ENCODE peak calls at places on chromosomes 3 and 15, in four cellular contexts. O is GM12892, I is K562, G is suprapubic skin. J is an unnamed sample.

GRCh38 chr3:143209715-143210059 is 90.1 kb downstream of the CHST2 start:
- DNase-seq in O (no peak), I (no peak), G (no peak), J (no peak)

GRCh38 chr3:10283638-10284037 is 9.1 kb downstream of the GHRL start:
- DNase-seq in O (no peak), I (no peak), G (no peak), J (no peak)

GRCh38 chr3:20043398-20043797 is 3.2 kb downstream of the KAT2B start:
- DNase-seq in O (no peak), I (peak; percentile 36), G (peak; percentile 92), J (no peak)

GRCh38 chr3:118408431-118408830 is 626.2 kb downstream of the IGSF11 start:
- DNase-seq in O (no peak), I (no peak), G (no peak), J (no peak)

GRCh38 chr3:20194793-20195460 is 8.9 kb upstream of the SGO1 start:
- DNase-seq in O (no peak), I (no peak), G (no peak), J (no peak)

GRCh38 chr3:169772530-169772950 is 656 bp upstream of the MYNN start:
- DNase-seq in O (no peak), I (peak; percentile 80), G (no peak), J (no peak)

GRCh38 chr3:155390361-155390760 is 96.9 kb upstream of the STRIT1 start:
- DNase-seq in O (no peak), I (no peak), G (no peak), J (no peak)

GRCh38 chr3:184907941-184908649 is 96.1 kb downstream of the VPS8 start:
- DNase-seq in O (no peak), I (no peak), G (no peak), J (no peak)

GRCh38 chr3:9347887-9348286 is 15.0 kb upstream of the THUMPD3 start:
- DNase-seq in O (no peak), I (no peak), G (no peak), J (no peak)

DNA sequence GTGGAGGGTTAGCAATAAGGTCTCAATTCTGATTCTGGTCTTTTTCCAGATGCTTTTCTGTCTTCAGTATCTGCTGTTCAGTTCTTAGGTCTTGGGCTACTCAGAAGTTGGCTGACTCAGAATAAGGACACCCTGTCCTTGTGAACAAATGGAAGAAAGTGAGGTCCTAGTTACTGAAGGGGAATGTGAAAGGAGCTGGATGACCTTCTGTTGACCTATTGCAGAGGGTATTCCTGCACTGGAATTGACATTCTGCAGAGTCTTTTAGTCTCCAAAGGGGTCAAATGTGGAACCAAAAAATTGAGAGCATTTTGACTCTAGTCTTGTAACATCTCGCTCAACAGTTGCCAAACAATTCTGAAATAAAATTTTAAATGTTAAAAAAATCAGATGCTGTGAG is 63.0 kb downstream of the CCR1 start:
- DNase-seq in O (no peak), I (no peak), G (no peak), J (no peak)
- TF ChIP-seq POLR2AphosphoS5 in O (no peak), I (no peak), G (no peak), J (no peak)

DNA sequence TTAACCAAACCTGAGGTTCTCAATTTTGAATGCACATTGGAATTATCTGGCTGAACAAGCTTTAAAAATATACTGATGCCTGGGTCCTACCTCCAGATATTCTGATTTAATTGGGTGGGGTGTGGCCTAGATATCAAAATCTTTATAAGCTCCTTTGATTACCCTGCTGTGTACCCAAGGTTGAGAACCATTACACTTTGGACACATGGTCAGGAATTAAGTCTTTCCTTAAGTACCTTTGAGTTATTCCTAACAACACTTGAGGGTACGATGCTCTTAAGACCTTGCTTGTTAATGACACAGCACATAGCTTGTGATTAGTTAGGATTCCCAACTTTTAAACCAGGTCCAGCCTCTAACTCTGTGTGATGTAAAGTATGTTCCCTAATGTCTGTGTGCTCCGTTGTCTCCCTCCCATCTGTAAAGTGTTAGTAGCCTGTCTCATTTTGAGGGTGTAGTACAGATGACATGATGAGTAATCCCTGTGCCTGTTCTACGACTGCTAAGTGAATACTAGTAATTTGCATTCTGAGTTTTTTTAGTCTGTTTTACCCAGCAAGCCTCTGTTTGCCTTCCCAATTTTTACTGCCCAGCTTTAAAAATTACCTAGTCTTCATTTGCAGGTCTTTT is 154.9 kb downstream of the KLHL25 start:
- DNase-seq in O (no peak), I (no peak), G (no peak), J (no peak)
- TF ChIP-seq POLR2AphosphoS5 in O (no peak), I (no peak), G (no peak), J (peak; percentile 18)

GRCh38 chr3:158702815-158703481 is 29.3 kb downstream of the RARRES1 start:
- DNase-seq in O (no peak), I (no peak), G (no peak), J (no peak)

GRCh38 chr3:158701666-158702065 is 29.2 kb upstream of the LXN start:
- DNase-seq in O (no peak), I (no peak), G (no peak), J (no peak)

GRCh38 chr3:158703566-158703965 is 28.7 kb downstream of the RARRES1 start:
- DNase-seq in O (no peak), I (no peak), G (no peak), J (no peak)

GRCh38 chr3:158696618-158697017 is 24.2 kb upstream of the LXN start:
- DNase-seq in O (no peak), I (no peak), G (no peak), J (no peak)

GRCh38 chr3:158700559-158700958 is 28.1 kb upstream of the LXN start:
- DNase-seq in O (no peak), I (no peak), G (no peak), J (no peak)
- TF ChIP-seq POLR2AphosphoS5 in O (no peak), I (no peak), G (no peak), J (no peak)

GRCh38 chr15:31266712-31267111 is 59.9 kb upstream of the KLF13 start:
- DNase-seq in O (no peak), I (no peak), G (peak; percentile 67), J (peak; percentile 77)

GRCh38 chr15:31265090-31265870 is 61.4 kb upstream of the KLF13 start:
- DNase-seq in O (no peak), I (no peak), G (peak; percentile 55), J (peak; percentile 80)

GRCh38 chr15:31267161-31268107 is 59.2 kb upstream of the KLF13 start:
- DNase-seq in O (no peak), I (no peak), G (peak; percentile 49), J (peak; percentile 77)

GRCh38 chr15:31264534-31265089 is 62.0 kb upstream of the KLF13 start:
- DNase-seq in O (no peak), I (no peak), G (peak; percentile 57), J (peak; percentile 88)

GRCh38 chr15:31265871-31266711 is 60.5 kb upstream of the KLF13 start:
- DNase-seq in O (peak; percentile 76), I (no peak), G (peak; percentile 59), J (no peak)
- TF ChIP-seq POLR2AphosphoS5 in O (peak; percentile 12), I (no peak), G (no peak), J (no peak)

GRCh38 chr15:51865291-51865690 is 35.8 kb downstream of the TMOD3 start:
- DNase-seq in O (no peak), I (no peak), G (no peak), J (no peak)

GRCh38 chr15:51866161-51866560 is 36.7 kb downstream of the TMOD3 start:
- DNase-seq in O (no peak), I (no peak), G (no peak), J (no peak)

GRCh38 chr15:51866751-51867150 is 37.3 kb downstream of the TMOD3 start:
- DNase-seq in O (no peak), I (no peak), G (no peak), J (no peak)

GRCh38 chr15:51863131-51863530 is 33.7 kb downstream of the TMOD3 start:
- DNase-seq in O (no peak), I (no peak), G (no peak), J (no peak)

GRCh38 chr15:51864408-51865056 is 35.1 kb downstream of the TMOD3 start:
- DNase-seq in O (no peak), I (no peak), G (no peak), J (no peak)
- TF ChIP-seq POLR2AphosphoS5 in O (no peak), I (no peak), G (no peak), J (no peak)

GRCh38 chr15:90749754-90750153 is 32.6 kb downstream of the BLM start:
- DNase-seq in O (no peak), I (no peak), G (no peak), J (no peak)

GRCh38 chr15:90742082-90742481 is 24.9 kb downstream of the BLM start:
- DNase-seq in O (no peak), I (peak; percentile 45), G (no peak), J (no peak)

GRCh38 chr15:90750186-90750585 is 33.0 kb downstream of the BLM start:
- DNase-seq in O (no peak), I (no peak), G (no peak), J (no peak)

GRCh38 chr15:90743407-90743806 is 26.3 kb downstream of the BLM start:
- DNase-seq in O (no peak), I (no peak), G (no peak), J (no peak)

GRCh38 chr15:90744759-90745402 is 27.7 kb downstream of the BLM start:
- DNase-seq in O (no peak), I (no peak), G (no peak), J (no peak)
- TF ChIP-seq POLR2AphosphoS5 in O (no peak), I (no peak), G (no peak), J (no peak)